ENCODE peak calls at places on chromosomes 1 and 21, in eight cellular contexts. One of them, this sample, is unnamed. For H3K9me3, the result is how much of the 10 kb centered on the place peaks cover.

GRCh38 chr1:170670751-170671628 is 7.1 kb downstream of the PRRX1 start:
- DNase-seq in fibroblast of lung: no peak
- DNase-seq in heart left ventricle: peak
- DNase-seq in endodermal cell: peak
- DNase-seq in CD8-positive, alpha-beta memory T cell: no peak
- DNase-seq in WERI-Rb-1: no peak
- DNase-seq in colonic mucosa: peak
- DNase-seq in K562: peak
- DNase-seq in this sample: peak

GRCh38 chr1:95941121-95941798 is 707.2 kb downstream of the RWDD3 start:
- DNase-seq in fibroblast of lung: no peak
- DNase-seq in heart left ventricle: no peak
- DNase-seq in endodermal cell: no peak
- DNase-seq in CD8-positive, alpha-beta memory T cell: no peak
- DNase-seq in WERI-Rb-1: no peak
- DNase-seq in colonic mucosa: no peak
- DNase-seq in K562: no peak
- DNase-seq in this sample: no peak

GRCh38 chr21:41961282-41961701 is 7.5 kb upstream of the C2CD2 start:
- DNase-seq in fibroblast of lung: peak
- DNase-seq in heart left ventricle: no peak
- DNase-seq in endodermal cell: peak
- DNase-seq in CD8-positive, alpha-beta memory T cell: no peak
- DNase-seq in WERI-Rb-1: no peak
- DNase-seq in colonic mucosa: no peak
- DNase-seq in K562: no peak
- DNase-seq in this sample: no peak

GRCh38 chr1:238258510-238258909 is 367.8 kb upstream of the ZP4 start:
- DNase-seq in fibroblast of lung: no peak
- DNase-seq in heart left ventricle: no peak
- DNase-seq in endodermal cell: no peak
- DNase-seq in CD8-positive, alpha-beta memory T cell: no peak
- DNase-seq in WERI-Rb-1: no peak
- DNase-seq in colonic mucosa: no peak
- DNase-seq in K562: no peak
- DNase-seq in this sample: no peak

GRCh38 chr1:91781371-91781825 is 104.6 kb downstream of the TGFBR3 start:
- DNase-seq in fibroblast of lung: peak
- DNase-seq in heart left ventricle: no peak
- DNase-seq in endodermal cell: no peak
- DNase-seq in CD8-positive, alpha-beta memory T cell: no peak
- DNase-seq in WERI-Rb-1: no peak
- DNase-seq in colonic mucosa: no peak
- DNase-seq in K562: no peak
- DNase-seq in this sample: no peak

GRCh38 chr1:224377676-224378006 is 21.0 kb downstream of the CNIH4 start:
- DNase-seq in fibroblast of lung: peak
- DNase-seq in heart left ventricle: no peak
- DNase-seq in endodermal cell: no peak
- DNase-seq in CD8-positive, alpha-beta memory T cell: peak
- DNase-seq in WERI-Rb-1: no peak
- DNase-seq in colonic mucosa: no peak
- DNase-seq in K562: no peak
- DNase-seq in this sample: peak

GRCh38 chr1:169511339-169512028 is 25.7 kb upstream of the SLC19A2 start:
- DNase-seq in fibroblast of lung: peak
- DNase-seq in heart left ventricle: peak
- DNase-seq in endodermal cell: no peak
- DNase-seq in CD8-positive, alpha-beta memory T cell: no peak
- DNase-seq in WERI-Rb-1: no peak
- DNase-seq in colonic mucosa: no peak
- DNase-seq in K562: no peak
- DNase-seq in this sample: no peak

GRCh38 chr1:168671782-168672181 is 57.2 kb downstream of the DPT start:
- DNase-seq in fibroblast of lung: no peak
- DNase-seq in heart left ventricle: no peak
- DNase-seq in endodermal cell: no peak
- DNase-seq in CD8-positive, alpha-beta memory T cell: no peak
- DNase-seq in WERI-Rb-1: no peak
- DNase-seq in colonic mucosa: no peak
- DNase-seq in K562: no peak
- DNase-seq in this sample: no peak

GRCh38 chr1:36699113-36699512 is 216.4 kb upstream of the CSF3R start:
- DNase-seq in fibroblast of lung: no peak
- DNase-seq in heart left ventricle: no peak
- DNase-seq in endodermal cell: no peak
- DNase-seq in CD8-positive, alpha-beta memory T cell: no peak
- DNase-seq in WERI-Rb-1: no peak
- DNase-seq in colonic mucosa: no peak
- DNase-seq in K562: no peak
- DNase-seq in this sample: no peak

DNA sequence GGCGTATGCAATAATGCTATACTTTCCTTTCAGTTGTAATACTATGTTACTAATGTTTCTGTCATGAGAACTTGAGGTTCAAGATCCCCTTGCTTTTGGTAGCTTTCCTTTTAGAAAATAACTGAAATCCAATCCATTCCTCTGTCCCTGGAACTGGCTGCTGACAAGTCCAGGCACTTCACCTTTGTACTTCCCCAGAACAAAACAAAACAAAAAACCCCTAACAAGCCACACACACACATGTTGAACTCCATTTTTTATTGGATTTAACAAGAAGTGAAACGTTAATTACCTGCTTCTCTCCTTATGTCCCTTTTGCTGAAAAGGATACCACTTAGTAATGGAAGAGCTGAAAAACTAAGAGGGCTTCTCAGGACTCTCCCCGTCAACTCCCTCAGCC is 26.1 kb upstream of the SDC3 start:
- DNase-seq in fibroblast of lung: no peak
- DNase-seq in heart left ventricle: no peak
- DNase-seq in endodermal cell: no peak
- DNase-seq in CD8-positive, alpha-beta memory T cell: no peak
- DNase-seq in WERI-Rb-1: no peak
- DNase-seq in colonic mucosa: no peak
- DNase-seq in K562: no peak
- DNase-seq in this sample: no peak
- H3K9me3 ChIP-seq in fibroblast of lung: under half
- H3K9me3 ChIP-seq in heart left ventricle: under half
- H3K9me3 ChIP-seq in endodermal cell: under half
- H3K9me3 ChIP-seq in CD8-positive, alpha-beta memory T cell: under half
- H3K9me3 ChIP-seq in WERI-Rb-1: under half
- H3K9me3 ChIP-seq in colonic mucosa: under half
- H3K9me3 ChIP-seq in K562: under half
- H3K9me3 ChIP-seq in this sample: under half

DNA sequence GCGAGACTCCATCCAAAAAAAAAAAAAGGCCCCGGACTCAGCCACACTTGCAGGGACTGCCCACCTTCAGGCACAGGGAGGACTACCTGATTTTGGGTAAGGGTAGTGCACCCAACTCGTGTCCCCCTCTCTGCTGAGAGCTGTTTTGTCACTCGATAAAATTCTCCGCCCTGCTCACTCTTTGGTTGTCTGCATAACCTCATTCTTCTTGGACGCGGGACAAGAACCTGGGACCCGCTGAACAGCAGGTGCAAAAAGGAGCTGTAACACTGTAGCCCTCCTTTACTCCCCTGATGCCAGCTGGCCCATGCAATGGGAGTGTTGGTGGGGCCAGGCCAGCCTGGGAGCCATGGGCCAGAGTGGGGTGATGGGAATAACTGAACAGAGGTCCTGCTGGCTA is 10.6 kb downstream of the S100B start:
- DNase-seq in fibroblast of lung: no peak
- DNase-seq in heart left ventricle: no peak
- DNase-seq in endodermal cell: no peak
- DNase-seq in CD8-positive, alpha-beta memory T cell: no peak
- DNase-seq in WERI-Rb-1: no peak
- DNase-seq in colonic mucosa: no peak
- DNase-seq in K562: no peak
- DNase-seq in this sample: no peak
- H3K9me3 ChIP-seq in fibroblast of lung: under half
- H3K9me3 ChIP-seq in heart left ventricle: under half
- H3K9me3 ChIP-seq in endodermal cell: under half
- H3K9me3 ChIP-seq in CD8-positive, alpha-beta memory T cell: under half
- H3K9me3 ChIP-seq in WERI-Rb-1: half or more
- H3K9me3 ChIP-seq in colonic mucosa: under half
- H3K9me3 ChIP-seq in K562: under half
- H3K9me3 ChIP-seq in this sample: under half

GRCh38 chr1:165874643-165875042 is 47.2 kb downstream of the UCK2 start:
- DNase-seq in fibroblast of lung: no peak
- DNase-seq in heart left ventricle: no peak
- DNase-seq in endodermal cell: no peak
- DNase-seq in CD8-positive, alpha-beta memory T cell: no peak
- DNase-seq in WERI-Rb-1: no peak
- DNase-seq in colonic mucosa: peak
- DNase-seq in K562: no peak
- DNase-seq in this sample: no peak
- H3K9me3 ChIP-seq in fibroblast of lung: under half
- H3K9me3 ChIP-seq in heart left ventricle: under half
- H3K9me3 ChIP-seq in endodermal cell: half or more
- H3K9me3 ChIP-seq in CD8-positive, alpha-beta memory T cell: under half
- H3K9me3 ChIP-seq in WERI-Rb-1: under half
- H3K9me3 ChIP-seq in colonic mucosa: under half
- H3K9me3 ChIP-seq in K562: under half
- H3K9me3 ChIP-seq in this sample: under half

GRCh38 chr1:79355073-79355472 is 348.5 kb upstream of the ADGRL4 start:
- DNase-seq in fibroblast of lung: peak
- DNase-seq in heart left ventricle: no peak
- DNase-seq in endodermal cell: no peak
- DNase-seq in CD8-positive, alpha-beta memory T cell: no peak
- DNase-seq in WERI-Rb-1: no peak
- DNase-seq in colonic mucosa: no peak
- DNase-seq in K562: no peak
- DNase-seq in this sample: no peak
- H3K9me3 ChIP-seq in fibroblast of lung: under half
- H3K9me3 ChIP-seq in heart left ventricle: under half
- H3K9me3 ChIP-seq in endodermal cell: under half
- H3K9me3 ChIP-seq in CD8-positive, alpha-beta memory T cell: under half
- H3K9me3 ChIP-seq in WERI-Rb-1: under half
- H3K9me3 ChIP-seq in colonic mucosa: under half
- H3K9me3 ChIP-seq in K562: under half
- H3K9me3 ChIP-seq in this sample: under half

GRCh38 chr21:23686737-23687136 is 1920.5 kb downstream of the MRPL39 start:
- DNase-seq in fibroblast of lung: no peak
- DNase-seq in heart left ventricle: no peak
- DNase-seq in endodermal cell: no peak
- DNase-seq in CD8-positive, alpha-beta memory T cell: no peak
- DNase-seq in WERI-Rb-1: no peak
- DNase-seq in colonic mucosa: no peak
- DNase-seq in K562: no peak
- DNase-seq in this sample: no peak

DNA sequence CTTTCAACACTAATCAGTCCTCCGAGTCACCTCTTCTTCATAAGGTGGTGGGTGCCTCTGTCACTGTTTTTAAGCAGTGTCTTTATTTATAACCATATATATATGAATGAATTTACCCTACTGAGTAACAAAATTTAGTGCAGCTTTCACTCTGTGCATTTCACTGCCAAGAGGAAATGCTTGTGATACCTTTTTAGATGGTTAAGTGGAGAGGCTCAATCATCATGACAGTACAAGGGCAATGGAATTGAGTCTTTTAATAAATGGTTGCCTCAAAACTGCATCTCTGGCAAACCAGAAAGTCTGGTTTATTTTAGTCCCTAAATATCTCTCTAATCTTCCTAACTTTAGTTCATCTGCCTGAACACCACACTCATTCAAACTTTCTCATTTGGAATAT is 1920.1 kb downstream of the MRPL39 start:
- DNase-seq in fibroblast of lung: no peak
- DNase-seq in heart left ventricle: no peak
- DNase-seq in endodermal cell: no peak
- DNase-seq in CD8-positive, alpha-beta memory T cell: no peak
- DNase-seq in WERI-Rb-1: no peak
- DNase-seq in colonic mucosa: no peak
- DNase-seq in K562: no peak
- DNase-seq in this sample: no peak
- H3K9me3 ChIP-seq in fibroblast of lung: under half
- H3K9me3 ChIP-seq in heart left ventricle: under half
- H3K9me3 ChIP-seq in endodermal cell: under half
- H3K9me3 ChIP-seq in CD8-positive, alpha-beta memory T cell: under half
- H3K9me3 ChIP-seq in WERI-Rb-1: under half
- H3K9me3 ChIP-seq in colonic mucosa: under half
- H3K9me3 ChIP-seq in K562: under half
- H3K9me3 ChIP-seq in this sample: under half

DNA sequence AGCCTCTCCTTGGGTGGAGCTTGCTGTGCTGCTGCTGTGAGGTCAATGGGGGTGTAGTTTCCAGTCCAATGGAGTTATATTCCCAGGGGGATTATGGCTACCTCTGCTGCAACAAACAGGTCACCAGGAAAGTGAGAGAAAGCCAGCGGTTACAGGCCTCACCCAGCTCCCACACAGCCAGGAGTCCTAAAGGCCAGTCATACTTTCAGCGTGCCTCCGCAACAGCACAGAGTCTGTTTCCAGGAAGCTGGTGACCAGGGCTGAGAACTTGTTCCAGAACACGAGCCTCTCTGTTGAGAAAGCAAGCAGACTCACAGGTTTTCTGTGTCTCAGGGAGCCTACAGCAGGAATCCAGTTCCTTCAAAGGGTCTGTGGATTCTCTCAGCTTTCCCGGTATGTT is 17.3 kb upstream of the OR2M5 start:
- DNase-seq in fibroblast of lung: no peak
- DNase-seq in heart left ventricle: no peak
- DNase-seq in endodermal cell: no peak
- DNase-seq in CD8-positive, alpha-beta memory T cell: no peak
- DNase-seq in WERI-Rb-1: no peak
- DNase-seq in colonic mucosa: no peak
- DNase-seq in K562: no peak
- DNase-seq in this sample: no peak
- H3K9me3 ChIP-seq in fibroblast of lung: under half
- H3K9me3 ChIP-seq in heart left ventricle: under half
- H3K9me3 ChIP-seq in endodermal cell: half or more
- H3K9me3 ChIP-seq in CD8-positive, alpha-beta memory T cell: under half
- H3K9me3 ChIP-seq in WERI-Rb-1: under half
- H3K9me3 ChIP-seq in colonic mucosa: under half
- H3K9me3 ChIP-seq in K562: under half
- H3K9me3 ChIP-seq in this sample: under half

DNA sequence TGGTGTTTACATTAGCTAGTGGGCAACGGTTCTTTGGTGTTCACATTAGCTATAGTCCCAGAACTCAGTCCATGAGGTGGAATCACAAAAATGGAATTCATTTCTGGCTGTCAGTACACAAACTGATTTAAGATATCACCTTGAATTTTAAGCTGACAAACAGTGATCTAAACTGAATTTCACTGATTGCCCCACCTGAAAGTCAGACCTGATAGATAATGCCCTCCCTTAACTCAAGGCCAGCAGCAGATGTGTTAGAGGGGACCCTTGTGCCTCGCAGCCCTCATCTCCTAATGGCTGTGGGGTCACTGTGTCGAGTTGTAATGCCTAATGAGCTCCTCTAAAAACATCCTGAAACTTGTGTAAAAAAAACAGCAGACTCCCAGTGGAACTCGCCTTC is 8.6 kb downstream of the ARF1 start:
- DNase-seq in fibroblast of lung: no peak
- DNase-seq in heart left ventricle: no peak
- DNase-seq in endodermal cell: no peak
- DNase-seq in CD8-positive, alpha-beta memory T cell: no peak
- DNase-seq in WERI-Rb-1: no peak
- DNase-seq in colonic mucosa: no peak
- DNase-seq in K562: no peak
- DNase-seq in this sample: no peak
- H3K9me3 ChIP-seq in fibroblast of lung: under half
- H3K9me3 ChIP-seq in heart left ventricle: under half
- H3K9me3 ChIP-seq in endodermal cell: under half
- H3K9me3 ChIP-seq in CD8-positive, alpha-beta memory T cell: under half
- H3K9me3 ChIP-seq in WERI-Rb-1: under half
- H3K9me3 ChIP-seq in colonic mucosa: under half
- H3K9me3 ChIP-seq in K562: under half
- H3K9me3 ChIP-seq in this sample: under half